ENCODE peak calls at places on chromosomes 11 and 22, in eight cellular contexts. S is suprapubic skin, J is A549, T is HepG2, Q is sigmoid colon, I is tibial nerve, X is ovary, P is H1. H is an unnamed sample. For H3K4me1, the result is how much of the 10 kb centered on the place peaks cover.

GRCh38 chr11:17063171-17064002 is 14.1 kb downstream of the RPS13 start:
- DNase-seq in J (peak), T (peak), X (peak), Q (no peak), P (peak), S (no peak), I (peak), H (peak)

GRCh38 chr22:48745842-48746788 is 1081.6 kb downstream of the BRD1 start:
- DNase-seq in T (no peak), S (no peak), P (no peak), I (no peak), Q (no peak), X (no peak), J (no peak), H (no peak)

GRCh38 chr11:74055938-74056337 is 47.1 kb upstream of the UCP3 start:
- DNase-seq in P (no peak), X (no peak), S (no peak), I (no peak), J (no peak), T (peak), Q (no peak), H (no peak)

GRCh38 chr11:26820739-26821138 is 98.9 kb upstream of the SLC5A12 start:
- DNase-seq in X (no peak), P (no peak), J (no peak), I (no peak), S (no peak), Q (no peak), T (no peak), H (no peak)

GRCh38 chr11:96339704-96340554 is 3.1 kb downstream of the MAML2 start:
- DNase-seq in P (no peak), I (no peak), J (no peak), S (no peak), T (no peak), X (no peak), Q (no peak), H (no peak)

GRCh38 chr22:50422961-50423815 is 51.6 kb downstream of the SBF1 start:
- DNase-seq in X (peak), S (no peak), P (no peak), T (no peak), I (no peak), J (no peak), Q (no peak), H (no peak)

GRCh38 chr11:63574856-63575602 is 11.8 kb upstream of the PLAAT2 start:
- DNase-seq in S (no peak), X (peak), J (no peak), P (no peak), T (peak), Q (peak), I (peak), H (no peak)

GRCh38 chr22:23054531-23055257 is 15.6 kb upstream of the GNAZ start:
- DNase-seq in Q (no peak), P (no peak), S (no peak), I (no peak), X (no peak), J (no peak), T (no peak), H (no peak)

GRCh38 chr11:91686700-91687099 is 537.9 kb upstream of the FAT3 start:
- DNase-seq in S (no peak), I (no peak), Q (no peak), J (no peak), P (no peak), T (no peak), X (no peak), H (no peak)

GRCh38 chr11:122843281-122844150 is 5.2 kb downstream of the CRTAM start:
- DNase-seq in Q (no peak), J (no peak), T (peak), P (no peak), S (no peak), X (no peak), I (no peak), H (no peak)

GRCh38 chr11:26575946-26576345 is 3.9 kb upstream of the MUC15 start:
- DNase-seq in S (no peak), T (no peak), X (no peak), Q (no peak), P (no peak), J (no peak), I (no peak), H (no peak)

GRCh38 chr11:65419773-65420481 is 2.7 kb upstream of the NEAT1 start:
- DNase-seq in P (no peak), S (peak), T (peak), I (peak), J (peak), Q (peak), X (peak), H (peak)

GRCh38 chr11:117424781-117425180 is 97.1 kb downstream of the CEP164 start:
- DNase-seq in P (no peak), J (no peak), T (no peak), Q (peak), S (no peak), I (no peak), X (no peak), H (no peak)

GRCh38 chr11:99171330-99171729 is 150.6 kb downstream of the CNTN5 start:
- DNase-seq in S (no peak), Q (no peak), P (no peak), J (no peak), T (no peak), I (no peak), X (no peak), H (no peak)

GRCh38 chr11:65486570-65487466 is 12.0 kb upstream of the MALAT1 start:
- DNase-seq in T (no peak), I (no peak), Q (peak), J (no peak), S (peak), P (no peak), X (peak), H (no peak)

GRCh38 chr22:23478175-23478574 is 101.9 kb downstream of the IGLL1 start:
- DNase-seq in X (no peak), S (no peak), I (no peak), T (no peak), Q (no peak), P (no peak), J (no peak), H (no peak)

GRCh38 chr11:15912825-15913224 is 443.5 kb downstream of the SOX6 start:
- DNase-seq in P (no peak), I (no peak), T (no peak), S (no peak), Q (no peak), X (no peak), J (no peak), H (no peak)

GRCh38 chr22:17984114-17984513 is 40.2 kb downstream of the MICAL3 start:
- DNase-seq in Q (no peak), P (no peak), I (no peak), T (no peak), X (no peak), J (no peak), S (no peak), H (no peak)

GRCh38 chr22:28408702-28409101 is 270.9 kb downstream of the TTC28 start:
- DNase-seq in P (no peak), Q (no peak), J (no peak), I (no peak), T (no peak), S (no peak), X (no peak), H (no peak)

GRCh38 chr22:29726512-29727247 is 6.9 kb downstream of the CABP7 start:
- DNase-seq in S (no peak), Q (no peak), I (no peak), X (no peak), T (no peak), P (no peak), J (no peak), H (no peak)

GRCh38 chr11:2247496-2247895 is 22.9 kb downstream of the ASCL2 start:
- DNase-seq in J (no peak), X (no peak), T (no peak), Q (no peak), I (no peak), P (no peak), S (no peak), H (no peak)
- TF ChIP-seq EP300 in J (no peak), X (no peak), T (no peak), Q (no peak), I (no peak), P (no peak), S (no peak), H (no peak)

GRCh38 chr22:41501209-41501608 is 32.3 kb downstream of the ACO2 start:
- DNase-seq in J (peak), P (no peak), I (no peak), Q (no peak), T (peak), S (no peak), X (no peak), H (no peak)
- H3K4me1 ChIP-seq in J (under half), P (under half), I (under half), Q (under half), T (under half), S (under half), X (under half), H (under half)

GRCh38 chr11:124069429-124070401 is 28.6 kb upstream of the OR10G7 start:
- DNase-seq in T (peak), Q (no peak), S (peak), J (peak), P (peak), X (no peak), I (no peak), H (peak)
- H3K4me3 ChIP-seq in T (no peak), Q (peak), S (peak), J (peak), P (peak), X (no peak), I (peak), H (no peak)

GRCh38 chr11:29485641-29486040 is 531.2 kb downstream of the KCNA4 start:
- DNase-seq in S (no peak), I (no peak), J (no peak), P (no peak), Q (no peak), T (no peak), X (no peak), H (no peak)
- TF ChIP-seq EP300 in S (no peak), I (no peak), J (no peak), P (no peak), Q (no peak), T (no peak), X (no peak), H (no peak)

GRCh38 chr11:11975201-11976092 is 33.0 kb downstream of the DKK3 start:
- DNase-seq in Q (no peak), T (no peak), S (no peak), X (no peak), P (no peak), J (no peak), I (no peak), H (no peak)
- H3K4me1 ChIP-seq in Q (half or more), T (under half), S (half or more), X (under half), P (under half), J (under half), I (under half), H (half or more)

GRCh38 chr22:43289551-43289963 is 53.6 kb downstream of the SCUBE1 start:
- DNase-seq in I (no peak), X (peak), S (no peak), J (no peak), Q (no peak), T (no peak), P (no peak), H (no peak)
- H3K4me3 ChIP-seq in I (peak), X (peak), S (peak), J (no peak), Q (peak), T (no peak), P (no peak), H (no peak)

GRCh38 chr11:134628426-134628825 is 216.4 kb upstream of the B3GAT1 start:
- DNase-seq in P (no peak), Q (no peak), J (no peak), X (no peak), S (no peak), T (no peak), I (no peak), H (no peak)

GRCh38 chr11:134633276-134633675 is 221.2 kb upstream of the B3GAT1 start:
- DNase-seq in X (no peak), Q (no peak), S (no peak), P (no peak), I (no peak), T (no peak), J (no peak), H (no peak)

GRCh38 chr11:134634897-134635831 is 223.1 kb upstream of the B3GAT1 start:
- DNase-seq in T (no peak), P (no peak), Q (no peak), I (no peak), S (no peak), J (no peak), X (no peak), H (no peak)

GRCh38 chr11:134632347-134633119 is 220.5 kb upstream of the B3GAT1 start:
- DNase-seq in Q (no peak), I (no peak), P (no peak), X (no peak), S (peak), J (no peak), T (no peak), H (no peak)

GRCh38 chr11:134630896-134631295 is 218.9 kb upstream of the B3GAT1 start:
- DNase-seq in T (no peak), X (no peak), I (no peak), S (no peak), J (no peak), P (no peak), Q (no peak), H (no peak)
- TF ChIP-seq EP300 in T (no peak), X (no peak), I (no peak), S (no peak), J (no peak), P (no peak), Q (no peak), H (no peak)

GRCh38 chr11:68852628-68853027 is 10.9 kb upstream of the CPT1A start:
- DNase-seq in T (no peak), P (no peak), S (no peak), J (no peak), X (no peak), I (no peak), Q (no peak), H (no peak)
- H3K4me1 ChIP-seq in T (half or more), P (under half), S (under half), J (under half), X (under half), I (under half), Q (under half), H (under half)

GRCh38 chr11:70802185-70802584 is 403.9 kb downstream of the CTTN start:
- DNase-seq in J (no peak), I (no peak), Q (no peak), T (no peak), P (no peak), S (no peak), X (no peak), H (no peak)
- H3K4me3 ChIP-seq in J (no peak), I (no peak), Q (no peak), T (no peak), P (no peak), S (no peak), X (no peak), H (no peak)

H was measured in transverse colon.